ENCODE peak calls at places on chromosome 12, in six cellular contexts. L, R, H, C, A and O are unnamed samples.

GRCh38 chr12:113424915-113425823 is 3.0 kb downstream of the SDSL start:
- DNase-seq in L (peak; percentile 86), R (peak; percentile 18), H (peak; percentile 69), C (peak; percentile 56), A (peak; percentile 78), O (peak; percentile 56)

GRCh38 chr12:57889541-57889989 is 43.0 kb upstream of the CTDSP2 start:
- DNase-seq in L (peak; percentile 49), R (peak; percentile 81), H (no peak), C (no peak), A (peak; percentile 84), O (no peak)

GRCh38 chr12:112916270-112916669 is 9.5 kb downstream of the OAS1 start:
- DNase-seq in L (no peak), R (peak; percentile 86), H (no peak), C (no peak), A (no peak), O (no peak)

GRCh38 chr12:106088246-106089200 is 50.2 kb downstream of the NUAK1 start:
- DNase-seq in L (no peak), R (peak; percentile 42), H (no peak), C (no peak), A (no peak), O (no peak)

GRCh38 chr12:87856-88255 is 21.3 kb downstream of the IQSEC3 start:
- DNase-seq in L (no peak), R (no peak), H (no peak), C (no peak), A (no peak), O (no peak)

GRCh38 chr12:62268956-62269355 is 8.8 kb downstream of the USP15 start:
- DNase-seq in L (no peak), R (peak; percentile 93), H (no peak), C (no peak), A (no peak), O (no peak)

GRCh38 chr12:6368906-6369525 is 6.3 kb downstream of the SCNN1A start:
- DNase-seq in L (no peak), R (no peak), H (peak; percentile 30), C (no peak), A (no peak), O (no peak)

GRCh38 chr12:92208613-92209121 is 63.0 kb upstream of the BTG1 start:
- DNase-seq in L (no peak), R (peak; percentile 88), H (no peak), C (no peak), A (peak; percentile 52), O (peak; percentile 45)